ENCODE peak calls at places on chromosomes 5 and 9, in ten cellular contexts. E is heart right ventricle; G is CD4-positive, alpha-beta memory T cell; O is right lobe of liver; Y is WERI-Rb-1; C is lower lobe of right lung; I is cardiac muscle cell; A is psoas muscle; W is aorta; Q is lung. T is an unnamed sample.

GRCh38 chr5:82793808-82794419 is 283.3 kb downstream of the TMEM167A start:
- DNase-seq in E (peak; percentile 6), O (no peak), I (no peak), Q (peak; percentile 31), W (no peak), C (no peak), G (peak; percentile 16), Y (peak; percentile 28), A (no peak), T (no peak)

GRCh38 chr5:163586431-163587033 is 81.1 kb downstream of the MAT2B start:
- DNase-seq in Q (no peak), E (no peak), A (no peak), Y (no peak), W (no peak), I (no peak), G (no peak), O (no peak), C (no peak), T (no peak)

GRCh38 chr5:132388244-132389050 is 18.9 kb downstream of the SLC22A5 start:
- DNase-seq in Y (no peak), O (peak; percentile 58), E (peak; percentile 62), A (no peak), I (no peak), G (no peak), Q (no peak), C (no peak), W (no peak), T (no peak)

GRCh38 chr9:134229466-134230091 is 65.2 kb upstream of the RNU6ATAC start:
- DNase-seq in O (no peak), A (no peak), I (no peak), G (no peak), W (no peak), Q (no peak), Y (no peak), E (no peak), C (no peak), T (no peak)

GRCh38 chr5:75320341-75320740 is 16.7 kb upstream of the HMGCR start:
- DNase-seq in W (no peak), Q (no peak), I (no peak), O (no peak), E (no peak), A (no peak), G (no peak), Y (no peak), C (no peak), T (no peak)

GRCh38 chr5:56591081-56591480 is 224.3 kb upstream of the MAP3K1 start:
- DNase-seq in C (no peak), Y (no peak), O (no peak), W (no peak), G (no peak), Q (no peak), I (no peak), A (no peak), E (no peak), T (no peak)

GRCh38 chr9:132591751-132592314 is 9.4 kb downstream of the BARHL1 start:
- DNase-seq in O (no peak), G (no peak), A (no peak), C (no peak), E (no peak), Y (no peak), Q (no peak), I (no peak), W (no peak), T (no peak)

GRCh38 chr9:77856615-77857014 is 175.0 kb downstream of the GNAQ start:
- DNase-seq in W (no peak), I (no peak), C (no peak), Y (no peak), O (no peak), A (no peak), G (no peak), Q (no peak), E (no peak), T (no peak)

GRCh38 chr5:150155258-150156032 is at the start of gene PDGFRB:
- DNase-seq in Q (peak; percentile 62), C (peak; percentile 70), Y (no peak), A (peak; percentile 94), O (no peak), E (peak; percentile 91), W (peak; percentile 96), G (no peak), I (peak; percentile 58), T (peak; percentile 92)

GRCh38 chr9:135887021-135887507 is 20.3 kb downstream of the CAMSAP1 start:
- DNase-seq in Q (no peak), A (peak; percentile 93), G (no peak), Y (peak; percentile 61), O (no peak), I (no peak), E (peak; percentile 50), W (peak; percentile 80), C (peak; percentile 55), T (no peak)
- H3K27ac ChIP-seq in Q (peak overlapping the region; percentile 65), A (peak overlapping the region; percentile 69), G (peak overlapping the region; percentile 33), Y (peak overlapping the region; percentile 69), O (no peak overlapping the region), I (no peak overlapping the region), E (no peak overlapping the region), W (no peak overlapping the region), C (peak overlapping the region; percentile 59), T (no peak overlapping the region)

DNA sequence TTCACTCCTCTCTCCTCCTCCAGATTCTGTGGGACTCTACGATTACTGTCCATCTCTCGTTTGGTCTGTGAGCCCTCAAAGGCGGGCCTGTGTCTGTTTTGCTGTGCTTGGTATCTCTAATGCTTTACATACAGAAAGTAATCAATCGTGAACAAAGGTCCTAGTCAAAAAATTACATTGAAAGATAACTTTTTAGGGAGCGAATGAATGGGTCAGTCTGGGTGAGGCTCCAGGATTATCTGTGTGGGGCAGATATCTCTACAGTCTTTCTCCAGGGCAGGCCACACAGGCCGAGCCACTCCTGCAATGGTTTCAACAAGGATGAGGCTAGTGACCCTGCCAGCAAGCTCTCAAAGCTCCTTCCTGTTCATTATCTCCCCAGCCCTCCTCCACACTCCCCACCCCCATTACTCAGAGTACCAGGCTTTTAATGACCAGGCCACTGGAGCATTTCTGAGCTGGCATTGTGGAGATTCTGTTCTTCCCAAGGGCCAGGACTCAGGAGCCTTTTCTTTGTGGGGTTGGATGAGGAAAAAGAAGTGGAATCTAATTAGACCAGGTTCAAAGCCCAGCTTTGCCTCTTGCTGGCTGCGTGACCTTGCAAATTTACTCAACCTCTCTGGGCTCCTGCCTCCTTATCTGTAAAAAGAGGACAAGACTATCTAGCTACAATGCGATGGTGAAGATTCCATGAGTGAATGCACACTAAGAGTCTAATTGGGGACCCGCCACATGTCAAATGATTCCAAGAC is 10.2 kb downstream of the CORO2A start:
- DNase-seq in Y (no peak), Q (no peak), O (no peak), A (peak; percentile 16), E (no peak), W (no peak), I (no peak), G (no peak), C (no peak), T (no peak)
- H3K27ac ChIP-seq in Y (no peak overlapping the region), Q (no peak overlapping the region), O (no peak overlapping the region), A (no peak overlapping the region), E (no peak overlapping the region), W (no peak overlapping the region), I (no peak overlapping the region), G (no peak overlapping the region), C (no peak overlapping the region), T (no peak overlapping the region)

DNA sequence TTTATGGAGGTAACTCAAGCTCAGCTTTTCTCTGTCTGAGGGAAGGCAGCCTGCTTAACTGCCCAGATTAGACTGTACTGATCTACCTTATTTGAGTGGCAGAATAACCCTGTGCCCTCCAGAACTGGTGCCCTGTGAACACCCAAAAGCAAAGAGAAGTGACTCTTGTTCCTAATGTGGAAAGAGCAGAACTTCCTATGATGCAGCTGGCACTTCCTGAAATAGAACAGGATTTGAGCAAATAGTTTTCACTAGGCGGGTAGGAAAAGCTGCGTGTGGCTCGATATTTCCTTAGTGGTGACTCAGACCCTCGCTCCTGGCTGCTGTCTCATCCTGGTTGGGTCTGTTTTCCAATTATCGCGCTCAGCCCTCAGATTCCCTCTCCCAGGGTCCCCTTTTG is 89.9 kb downstream of the SH3TC2 start:
- DNase-seq in Y (no peak), O (no peak), E (peak; percentile 53), C (no peak), I (no peak), A (peak; percentile 66), Q (peak; percentile 39), W (peak; percentile 80), G (no peak), T (peak; percentile 87)
- H3K27ac ChIP-seq in Y (no peak overlapping the region), O (no peak overlapping the region), E (no peak overlapping the region), C (peak overlapping the region; percentile 69), I (no peak overlapping the region), A (peak overlapping the region; percentile 89), Q (peak overlapping the region; percentile 90), W (peak overlapping the region; percentile 91), G (no peak overlapping the region), T (peak overlapping the region; percentile 69)

GRCh38 chr9:105069285-105070065 is 141.5 kb upstream of the ABCA1 start:
- DNase-seq in I (peak; percentile 56), Y (no peak), O (no peak), G (no peak), E (no peak), C (no peak), W (no peak), Q (no peak), A (no peak), T (no peak)

GRCh38 chr9:105067895-105068580 is 140.1 kb upstream of the ABCA1 start:
- DNase-seq in A (no peak), G (no peak), I (no peak), Y (no peak), Q (no peak), C (no peak), E (no peak), W (no peak), O (no peak), T (no peak)

GRCh38 chr9:105072476-105072875 is 144.5 kb upstream of the ABCA1 start:
- DNase-seq in C (no peak), A (no peak), W (no peak), E (no peak), G (no peak), Y (no peak), O (no peak), Q (no peak), I (no peak), T (no peak)

GRCh38 chr9:105073147-105073546 is 145.2 kb upstream of the ABCA1 start:
- DNase-seq in E (no peak), I (no peak), A (no peak), O (no peak), Y (no peak), W (no peak), Q (no peak), G (no peak), C (no peak), T (no peak)

DNA sequence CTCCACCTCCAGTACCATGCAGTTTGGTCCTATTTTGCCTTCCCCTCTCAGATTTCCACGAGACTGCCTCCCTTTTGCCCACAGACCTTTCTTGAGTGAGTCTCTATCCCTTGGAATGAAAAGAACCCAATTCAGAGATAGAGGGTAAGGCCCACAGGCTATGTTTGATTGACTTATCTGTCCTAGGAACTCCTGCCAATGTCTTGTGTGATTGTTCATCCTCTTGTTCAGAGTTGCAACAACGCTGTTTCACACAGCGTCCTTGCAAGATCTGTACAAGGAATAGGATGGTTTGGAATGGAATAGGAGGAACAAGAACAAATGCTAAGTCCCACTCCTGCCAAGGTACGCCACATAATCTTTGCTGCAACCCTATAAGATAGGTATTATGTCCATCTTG is 142.2 kb upstream of the ABCA1 start:
- DNase-seq in A (no peak), C (no peak), G (no peak), W (no peak), Y (no peak), E (no peak), I (no peak), O (no peak), Q (no peak), T (no peak)
- H3K27ac ChIP-seq in A (no peak overlapping the region), C (no peak overlapping the region), G (no peak overlapping the region), W (no peak overlapping the region), Y (no peak overlapping the region), E (no peak overlapping the region), I (peak overlapping the region; percentile 65), O (no peak overlapping the region), Q (no peak overlapping the region), T (no peak overlapping the region)

T was measured in right atrium auricular region.